ENCODE peak calls at places on chromosomes 12 and 14, in five cellular contexts. I, T, O, N and J are unnamed samples.

GRCh38 chr14:64880382-64881121 is 845 bp upstream of the SPTB start:
- DNase-seq in I (no peak), T (peak), O (no peak), N (no peak), J (peak)

GRCh38 chr12:3789838-3790237 is 36.9 kb upstream of the CRACR2A start:
- DNase-seq in I (no peak), T (no peak), O (no peak), N (no peak), J (no peak)

GRCh38 chr14:42429401-42429800 is 822.7 kb downstream of the LRFN5 start:
- DNase-seq in I (no peak), T (no peak), O (no peak), N (no peak), J (no peak)

GRCh38 chr14:61364243-61364642 is 42.9 kb downstream of the PRKCH start:
- DNase-seq in I (no peak), T (no peak), O (no peak), N (no peak), J (no peak)

GRCh38 chr12:124130717-124131670 is 158.0 kb downstream of the ZNF664 start:
- DNase-seq in I (peak), T (no peak), O (peak), N (peak), J (no peak)

GRCh38 chr14:58865520-58866281 is 227.9 kb downstream of the DACT1 start:
- DNase-seq in I (no peak), T (no peak), O (no peak), N (no peak), J (peak)

GRCh38 chr12:119788783-119789182 is 88.3 kb downstream of the CIT start:
- DNase-seq in I (no peak), T (no peak), O (no peak), N (no peak), J (no peak)

GRCh38 chr12:96171905-96172304 is 22.3 kb upstream of the ELK3 start:
- DNase-seq in I (no peak), T (no peak), O (no peak), N (no peak), J (no peak)

GRCh38 chr12:51717325-51717925 is 126.4 kb downstream of the SCN8A start:
- DNase-seq in I (no peak), T (no peak), O (no peak), N (no peak), J (no peak)

GRCh38 chr12:43763769-43764168 is 5.0 kb downstream of the IRAK4 start:
- DNase-seq in I (no peak), T (no peak), O (no peak), N (no peak), J (no peak)

GRCh38 chr14:53461823-53462222 is 308.7 kb upstream of the DDHD1 start:
- DNase-seq in I (no peak), T (no peak), O (no peak), N (no peak), J (no peak)

GRCh38 chr14:105151838-105152793 is 16.5 kb downstream of the JAG2 start:
- DNase-seq in I (no peak), T (no peak), O (no peak), N (no peak), J (no peak)
- TF ChIP-seq JUND in I (no peak), T (no peak), O (no peak), N (no peak), J (no peak)

DNA sequence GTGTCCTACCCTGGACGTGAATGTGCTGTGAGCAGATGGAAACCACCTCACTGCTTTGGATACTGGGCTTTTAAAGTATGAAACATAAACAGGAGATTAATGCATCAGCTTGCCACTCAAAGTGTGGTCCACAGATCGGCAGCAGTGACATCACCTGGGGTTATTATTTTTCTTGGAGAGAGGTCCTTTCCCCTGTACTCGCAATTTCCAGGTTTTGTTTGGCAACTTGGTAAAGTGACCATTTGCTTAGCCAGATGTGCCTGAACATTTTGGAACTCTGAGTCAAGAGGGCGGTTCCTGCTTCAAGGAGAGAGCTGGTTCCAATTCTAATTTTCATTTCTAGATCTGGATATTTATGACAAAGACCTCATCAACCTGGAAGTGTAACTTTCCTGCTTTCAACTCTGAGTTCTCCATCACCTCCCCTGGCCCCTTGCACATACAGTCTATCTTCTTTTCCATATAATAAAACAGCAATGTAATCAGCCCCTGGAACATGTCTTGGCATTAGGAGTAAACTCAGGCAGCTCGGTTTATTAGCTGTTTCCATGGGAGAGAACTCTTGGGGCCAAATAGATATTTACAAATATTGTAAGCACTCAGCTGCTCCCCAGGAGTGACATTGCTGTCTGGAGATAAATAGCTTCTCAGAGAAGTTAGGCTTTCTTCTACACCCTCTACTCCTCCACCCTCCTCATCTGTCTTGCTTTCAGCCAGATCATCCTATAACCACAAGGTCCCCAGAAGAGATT is 237.0 kb upstream of the TBX3 start:
- DNase-seq in I (no peak), T (no peak), O (no peak), N (no peak), J (no peak)
- TF ChIP-seq RFX5 in I (no peak), T (no peak), O (no peak), N (no peak), J (no peak)

GRCh38 chr14:75285331-75285730 is 6.7 kb downstream of the FOS start:
- DNase-seq in I (no peak), T (no peak), O (no peak), N (no peak), J (no peak)

GRCh38 chr14:75283884-75284563 is 5.4 kb downstream of the FOS start:
- DNase-seq in I (no peak), T (peak), O (peak), N (no peak), J (no peak)

GRCh38 chr14:75282166-75282547 is 3.5 kb downstream of the FOS start:
- DNase-seq in I (no peak), T (no peak), O (no peak), N (no peak), J (no peak)

GRCh38 chr14:75281691-75282000 is 3.0 kb downstream of the FOS start:
- DNase-seq in I (no peak), T (no peak), O (no peak), N (no peak), J (no peak)

DNA sequence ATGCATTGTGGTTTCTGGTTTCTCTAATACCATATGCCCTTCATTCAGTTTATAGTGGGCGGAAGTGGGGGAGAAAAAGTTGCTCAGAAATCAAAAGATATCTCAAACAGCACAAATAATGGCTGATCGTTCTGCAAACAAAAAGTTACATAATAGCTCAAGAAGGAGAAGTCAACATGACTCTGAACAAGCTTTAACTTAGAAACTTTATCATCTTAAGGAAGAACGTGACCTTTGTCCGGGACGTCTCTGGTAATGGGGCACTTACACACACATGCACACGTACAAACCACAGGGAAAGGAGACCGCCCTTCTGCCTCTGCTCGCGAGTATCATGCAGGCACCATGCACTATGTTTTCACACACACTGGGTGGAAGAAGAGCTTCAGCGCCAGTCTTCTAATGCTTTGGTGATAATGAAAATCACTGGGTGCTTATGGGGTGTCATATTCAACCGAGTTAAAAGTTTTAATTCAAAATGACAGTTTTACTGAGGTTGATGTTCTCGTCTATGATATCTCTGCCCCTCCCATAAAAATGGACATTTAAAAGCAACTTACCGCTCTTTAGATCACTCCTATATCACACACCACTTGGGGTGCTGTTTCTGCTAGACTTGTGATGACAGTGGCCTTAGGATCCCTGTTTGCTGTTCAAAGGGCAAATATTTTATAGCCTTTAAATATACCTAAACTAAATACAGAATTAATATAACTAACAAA is 4.7 kb downstream of the FOS start:
- DNase-seq in I (no peak), T (no peak), O (peak), N (no peak), J (no peak)
- TF ChIP-seq JUND in I (no peak), T (no peak), O (no peak), N (no peak), J (no peak)

GRCh38 chr14:35932136-35932535 is 106.0 kb downstream of the BRMS1L start:
- DNase-seq in I (no peak), T (no peak), O (no peak), N (no peak), J (no peak)

GRCh38 chr14:35929171-35929570 is 103.0 kb downstream of the BRMS1L start:
- DNase-seq in I (no peak), T (no peak), O (no peak), N (no peak), J (no peak)

GRCh38 chr14:35934499-35934898 is 108.4 kb downstream of the BRMS1L start:
- DNase-seq in I (no peak), T (no peak), O (no peak), N (peak), J (no peak)

GRCh38 chr14:35931346-35931745 is 105.2 kb downstream of the BRMS1L start:
- DNase-seq in I (no peak), T (no peak), O (no peak), N (no peak), J (no peak)

DNA sequence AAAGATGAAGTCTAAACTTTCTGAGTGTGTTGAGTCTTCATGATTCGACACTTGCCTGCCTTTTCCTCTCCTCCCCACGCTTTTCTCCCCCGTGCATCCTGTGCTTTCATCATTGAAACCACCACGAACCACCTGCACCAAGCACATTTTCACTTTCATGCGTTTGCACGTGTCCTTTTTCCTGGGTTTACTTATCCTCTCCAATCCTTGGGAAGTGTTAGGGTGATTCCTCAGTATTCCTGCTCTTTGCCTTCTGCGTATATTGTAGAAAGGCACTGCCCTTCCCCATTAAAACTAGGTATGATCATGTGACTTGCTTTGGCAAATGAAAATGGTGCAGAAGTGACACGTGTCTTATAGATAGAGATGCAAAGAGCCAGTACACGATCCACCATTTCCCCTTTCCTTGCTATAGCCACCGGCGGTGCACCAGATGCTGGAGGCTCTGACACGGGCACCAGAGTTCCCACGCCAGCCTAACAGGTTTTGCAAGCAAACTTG is 106.6 kb downstream of the BRMS1L start:
- DNase-seq in I (no peak), T (no peak), O (no peak), N (peak), J (no peak)
- TF ChIP-seq RFX5 in I (no peak), T (no peak), O (no peak), N (no peak), J (no peak)

GRCh38 chr12:5395443-5396401 is 36.2 kb upstream of the NTF3 start:
- DNase-seq in I (no peak), T (no peak), O (no peak), N (no peak), J (no peak)
- TF ChIP-seq JUND in I (no peak), T (no peak), O (no peak), N (no peak), J (no peak)

GRCh38 chr14:28629328-28630004 is 137.1 kb upstream of the FOXG1 start:
- DNase-seq in I (no peak), T (no peak), O (no peak), N (no peak), J (no peak)

GRCh38 chr14:28630100-28630499 is 136.5 kb upstream of the FOXG1 start:
- DNase-seq in I (no peak), T (no peak), O (no peak), N (no peak), J (no peak)

GRCh38 chr14:28635387-28635786 is 131.2 kb upstream of the FOXG1 start:
- DNase-seq in I (no peak), T (peak), O (peak), N (no peak), J (no peak)
- TF ChIP-seq RFX5 in I (no peak), T (no peak), O (no peak), N (no peak), J (no peak)

GRCh38 chr14:99725774-99726537 is 41.9 kb downstream of the CYP46A1 start:
- DNase-seq in I (no peak), T (no peak), O (no peak), N (no peak), J (no peak)
- TF ChIP-seq JUND in I (no peak), T (no peak), O (no peak), N (no peak), J (no peak)